ENCODE peak calls at places on chromosome 15, in eight cellular contexts. V, P, A, G, N, S, O and Y are unnamed samples.

GRCh38 chr15:83289160-83289559 is 4.7 kb upstream of the BNC1 start:
- DNase-seq in V (no peak), P (no peak), A (peak), N (no peak), O (no peak), S (no peak), G (peak), Y (no peak)

GRCh38 chr15:62989366-62990055 is 53.0 kb upstream of the TPM1 start:
- DNase-seq in N (no peak), S (no peak), O (no peak), P (no peak), G (no peak), A (no peak), V (no peak), Y (no peak)

GRCh38 chr15:84736375-84736774 is 12.0 kb upstream of the ZNF592 start:
- DNase-seq in V (no peak), S (no peak), A (no peak), P (no peak), N (peak), O (no peak), G (no peak), Y (peak)

GRCh38 chr15:31857194-31857593 is 173.1 kb upstream of the CHRNA7 start:
- DNase-seq in P (no peak), N (no peak), S (no peak), A (no peak), O (no peak), G (no peak), V (no peak), Y (no peak)

GRCh38 chr15:67125589-67126502 is 60.4 kb downstream of the SMAD3 start:
- DNase-seq in S (peak), N (no peak), V (no peak), A (peak), G (peak), O (peak), P (peak), Y (no peak)

GRCh38 chr15:41971089-41971892 is 1.1 kb downstream of the EHD4 start:
- DNase-seq in S (no peak), N (peak), A (no peak), P (peak), O (peak), V (peak), G (no peak), Y (peak)

GRCh38 chr15:45454825-45455224 is 67.7 kb downstream of the SLC30A4 start:
- DNase-seq in O (peak), P (peak), V (no peak), G (peak), S (no peak), A (peak), N (peak), Y (peak)

GRCh38 chr15:38996111-38996541 is 431.5 kb upstream of the RASGRP1 start:
- DNase-seq in V (no peak), G (peak), O (peak), S (peak), N (no peak), P (no peak), A (peak), Y (no peak)

GRCh38 chr15:75640483-75641175 is 605 bp upstream of the IMP3 start:
- DNase-seq in N (peak), V (peak), G (no peak), S (no peak), P (peak), A (no peak), O (peak), Y (peak)